ENCODE peak calls at places on chromosomes 3 and 15, in seven cellular contexts. One of them, this sample, is unnamed.

GRCh38 chr15:53716909-53717878 is 42.3 kb downstream of the WDR72 start:
- DNase-seq in neuronal stem cell: no peak
- DNase-seq in H1: no peak
- DNase-seq in H9: no peak
- DNase-seq in mesenchymal stem cell: no peak
- DNase-seq in mesendoderm: peak
- DNase-seq in trophoblast cell: peak
- DNase-seq in this sample: no peak

GRCh38 chr15:42059661-42060476 is 34.5 kb downstream of the PLA2G4D start:
- DNase-seq in mesenchymal stem cell: peak
- DNase-seq in H9: peak
- DNase-seq in H1: peak
- DNase-seq in neuronal stem cell: peak
- DNase-seq in trophoblast cell: peak
- DNase-seq in mesendoderm: peak
- DNase-seq in this sample: peak

GRCh38 chr3:144363856-144364255 is 392.2 kb downstream of the DIPK2A start:
- DNase-seq in mesenchymal stem cell: no peak
- DNase-seq in trophoblast cell: peak
- DNase-seq in H9: no peak
- DNase-seq in mesendoderm: no peak
- DNase-seq in H1: no peak
- DNase-seq in neuronal stem cell: no peak
- DNase-seq in this sample: no peak

GRCh38 chr3:60313382-60313781 is 937.9 kb downstream of the FHIT start:
- DNase-seq in trophoblast cell: no peak
- DNase-seq in mesendoderm: no peak
- DNase-seq in mesenchymal stem cell: no peak
- DNase-seq in neuronal stem cell: no peak
- DNase-seq in H9: no peak
- DNase-seq in H1: no peak
- DNase-seq in this sample: no peak

GRCh38 chr15:48538941-48539340 is 106.6 kb downstream of the FBN1 start:
- DNase-seq in H9: no peak
- DNase-seq in mesendoderm: no peak
- DNase-seq in mesenchymal stem cell: no peak
- DNase-seq in neuronal stem cell: no peak
- DNase-seq in trophoblast cell: no peak
- DNase-seq in H1: no peak
- DNase-seq in this sample: no peak

GRCh38 chr3:124887177-124887995 is at the start of gene ITGB5:
- DNase-seq in mesendoderm: peak
- DNase-seq in mesenchymal stem cell: peak
- DNase-seq in trophoblast cell: peak
- DNase-seq in neuronal stem cell: peak
- DNase-seq in H1: peak
- DNase-seq in H9: peak
- DNase-seq in this sample: peak

GRCh38 chr15:92811514-92811913 is 88.6 kb upstream of the CHD2 start:
- DNase-seq in H9: no peak
- DNase-seq in trophoblast cell: peak
- DNase-seq in neuronal stem cell: no peak
- DNase-seq in mesendoderm: peak
- DNase-seq in H1: no peak
- DNase-seq in mesenchymal stem cell: no peak
- DNase-seq in this sample: no peak

GRCh38 chr3:88219138-88219792 is 69.5 kb downstream of the C3orf38 start:
- DNase-seq in neuronal stem cell: peak
- DNase-seq in H1: peak
- DNase-seq in mesenchymal stem cell: peak
- DNase-seq in trophoblast cell: peak
- DNase-seq in mesendoderm: peak
- DNase-seq in H9: peak
- DNase-seq in this sample: peak

GRCh38 chr3:10274601-10275000 is 18.1 kb downstream of the GHRL start:
- DNase-seq in H9: no peak
- DNase-seq in neuronal stem cell: no peak
- DNase-seq in H1: no peak
- DNase-seq in mesenchymal stem cell: no peak
- DNase-seq in mesendoderm: no peak
- DNase-seq in trophoblast cell: no peak
- DNase-seq in this sample: no peak

GRCh38 chr15:87846746-87847145 is 409.8 kb downstream of the NTRK3 start:
- DNase-seq in mesenchymal stem cell: no peak
- DNase-seq in mesendoderm: no peak
- DNase-seq in neuronal stem cell: no peak
- DNase-seq in trophoblast cell: no peak
- DNase-seq in H9: no peak
- DNase-seq in H1: no peak
- DNase-seq in this sample: no peak

GRCh38 chr15:39534996-39535395 is 45.9 kb upstream of the THBS1 start:
- DNase-seq in H9: no peak
- DNase-seq in mesenchymal stem cell: no peak
- DNase-seq in H1: no peak
- DNase-seq in mesendoderm: no peak
- DNase-seq in neuronal stem cell: no peak
- DNase-seq in trophoblast cell: no peak
- DNase-seq in this sample: no peak

GRCh38 chr3:14361068-14361677 is 41.2 kb upstream of the SLC6A6 start:
- DNase-seq in neuronal stem cell: no peak
- DNase-seq in H9: no peak
- DNase-seq in H1: no peak
- DNase-seq in mesenchymal stem cell: no peak
- DNase-seq in trophoblast cell: no peak
- DNase-seq in mesendoderm: no peak
- DNase-seq in this sample: no peak

GRCh38 chr3:36895488-36896409 is 49.1 kb downstream of the TRANK1 start:
- DNase-seq in mesenchymal stem cell: no peak
- DNase-seq in mesendoderm: no peak
- DNase-seq in neuronal stem cell: no peak
- DNase-seq in H1: no peak
- DNase-seq in H9: no peak
- DNase-seq in trophoblast cell: no peak
- DNase-seq in this sample: no peak

GRCh38 chr3:4571690-4572334 is 78.7 kb downstream of the ITPR1 start:
- DNase-seq in H9: no peak
- DNase-seq in neuronal stem cell: no peak
- DNase-seq in trophoblast cell: no peak
- DNase-seq in H1: no peak
- DNase-seq in mesenchymal stem cell: peak
- DNase-seq in mesendoderm: peak
- DNase-seq in this sample: no peak

GRCh38 chr3:197520311-197521276 is 35.2 kb downstream of the BDH1 start:
- DNase-seq in H9: peak
- DNase-seq in neuronal stem cell: peak
- DNase-seq in H1: peak
- DNase-seq in trophoblast cell: peak
- DNase-seq in mesenchymal stem cell: peak
- DNase-seq in mesendoderm: peak
- DNase-seq in this sample: peak

GRCh38 chr3:32454731-32455608 is 47.7 kb downstream of the CMTM6 start:
- DNase-seq in H9: no peak
- DNase-seq in mesendoderm: no peak
- DNase-seq in H1: no peak
- DNase-seq in trophoblast cell: no peak
- DNase-seq in mesenchymal stem cell: no peak
- DNase-seq in neuronal stem cell: no peak
- DNase-seq in this sample: peak

GRCh38 chr3:32456429-32457130 is 46.1 kb downstream of the CMTM6 start:
- DNase-seq in mesendoderm: no peak
- DNase-seq in H1: peak
- DNase-seq in neuronal stem cell: no peak
- DNase-seq in H9: no peak
- DNase-seq in trophoblast cell: no peak
- DNase-seq in mesenchymal stem cell: no peak
- DNase-seq in this sample: no peak

GRCh38 chr3:32454111-32454510 is 48.5 kb downstream of the CMTM6 start:
- DNase-seq in mesenchymal stem cell: no peak
- DNase-seq in neuronal stem cell: no peak
- DNase-seq in mesendoderm: no peak
- DNase-seq in H1: no peak
- DNase-seq in trophoblast cell: no peak
- DNase-seq in H9: no peak
- DNase-seq in this sample: no peak

GRCh38 chr3:32457971-32458471 is 44.6 kb downstream of the CMTM6 start:
- DNase-seq in mesendoderm: peak
- DNase-seq in trophoblast cell: no peak
- DNase-seq in mesenchymal stem cell: no peak
- DNase-seq in H1: peak
- DNase-seq in H9: no peak
- DNase-seq in neuronal stem cell: no peak
- DNase-seq in this sample: no peak

DNA sequence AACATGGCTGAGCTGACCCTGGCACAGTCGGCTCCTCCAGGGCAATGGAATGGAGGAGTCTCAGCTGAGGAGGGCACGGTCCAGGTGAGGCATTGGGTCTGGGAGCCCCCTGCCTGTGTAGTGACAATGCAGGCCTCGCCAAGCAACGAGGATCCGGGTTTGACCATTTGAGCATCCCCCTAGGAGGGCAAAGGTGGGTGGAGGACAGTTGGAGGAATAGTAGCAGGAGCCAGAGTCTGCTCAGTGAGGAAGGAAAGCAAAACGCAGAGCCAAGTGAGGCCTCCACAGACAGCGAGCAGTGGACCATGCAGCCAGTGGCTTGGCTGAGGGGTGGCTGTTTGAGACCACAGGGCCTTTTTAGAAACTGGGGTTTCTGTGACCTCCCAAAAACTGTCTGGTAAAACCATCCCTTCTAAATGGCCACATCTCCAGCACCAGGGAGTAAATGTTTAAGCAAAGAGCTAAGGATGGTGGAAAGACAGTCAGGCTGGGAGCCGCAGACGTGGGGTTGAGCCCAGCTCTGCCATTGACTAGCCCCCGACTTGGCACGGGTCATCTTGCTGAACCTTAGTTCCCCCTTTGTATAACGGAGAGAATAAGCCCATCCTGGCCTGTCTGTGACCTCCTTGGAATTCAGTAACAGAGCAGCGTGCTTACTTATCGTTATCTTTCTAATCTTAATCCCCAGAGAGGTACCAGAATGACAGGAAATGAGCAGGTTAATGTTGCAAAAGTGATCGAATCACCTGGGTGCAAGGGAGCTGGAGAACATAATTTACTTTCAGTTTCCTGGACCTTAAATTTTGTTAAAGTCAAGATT is 46.8 kb downstream of the CMTM6 start:
- DNase-seq in mesendoderm: peak
- DNase-seq in neuronal stem cell: no peak
- DNase-seq in H9: no peak
- DNase-seq in trophoblast cell: no peak
- DNase-seq in H1: no peak
- DNase-seq in mesenchymal stem cell: no peak
- DNase-seq in this sample: no peak
- H3K4ac ChIP-seq in mesendoderm: no peak
- H3K4ac ChIP-seq in neuronal stem cell: no peak
- H3K4ac ChIP-seq in H9: no peak
- H3K4ac ChIP-seq in trophoblast cell: no peak
- H3K4ac ChIP-seq in H1: no peak
- H3K4ac ChIP-seq in mesenchymal stem cell: no peak
- H3K4ac ChIP-seq in this sample: no peak

DNA sequence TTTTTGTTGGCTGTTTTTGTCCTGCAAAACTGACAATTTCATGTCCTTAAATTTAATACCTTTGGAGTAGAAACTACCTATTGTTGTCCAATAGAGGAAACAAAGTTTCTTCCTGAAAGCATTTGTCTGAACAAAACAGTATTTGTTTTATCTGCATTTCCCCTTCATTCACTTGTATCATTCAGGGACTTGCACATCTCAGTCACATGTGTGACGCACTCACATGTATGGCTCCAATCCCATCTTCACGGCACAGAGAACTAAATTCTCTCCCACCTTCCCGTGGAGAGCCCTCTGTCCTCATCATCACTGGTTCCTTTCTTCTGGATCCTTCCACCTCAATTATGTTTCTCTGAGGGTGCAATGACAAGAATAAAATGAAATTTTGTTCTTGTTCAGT is 49.5 kb upstream of the GOLGA8J start:
- DNase-seq in mesenchymal stem cell: no peak
- DNase-seq in H1: no peak
- DNase-seq in neuronal stem cell: no peak
- DNase-seq in H9: no peak
- DNase-seq in mesendoderm: no peak
- DNase-seq in trophoblast cell: no peak
- DNase-seq in this sample: no peak
- H3K4ac ChIP-seq in mesenchymal stem cell: no peak
- H3K4ac ChIP-seq in H1: no peak
- H3K4ac ChIP-seq in neuronal stem cell: no peak
- H3K4ac ChIP-seq in H9: no peak
- H3K4ac ChIP-seq in mesendoderm: no peak
- H3K4ac ChIP-seq in trophoblast cell: no peak
- H3K4ac ChIP-seq in this sample: no peak

GRCh38 chr3:157251685-157252084 is 91.7 kb upstream of the CCNL1 start:
- DNase-seq in trophoblast cell: no peak
- DNase-seq in neuronal stem cell: no peak
- DNase-seq in H1: no peak
- DNase-seq in mesenchymal stem cell: no peak
- DNase-seq in mesendoderm: no peak
- DNase-seq in H9: no peak
- DNase-seq in this sample: no peak
- H3K4ac ChIP-seq in trophoblast cell: no peak
- H3K4ac ChIP-seq in neuronal stem cell: no peak
- H3K4ac ChIP-seq in H1: no peak
- H3K4ac ChIP-seq in mesenchymal stem cell: no peak
- H3K4ac ChIP-seq in mesendoderm: no peak
- H3K4ac ChIP-seq in H9: no peak
- H3K4ac ChIP-seq in this sample: no peak

GRCh38 chr3:196273655-196274054 is 13.9 kb downstream of the PCYT1A start:
- DNase-seq in mesendoderm: peak
- DNase-seq in trophoblast cell: no peak
- DNase-seq in H9: peak
- DNase-seq in neuronal stem cell: no peak
- DNase-seq in mesenchymal stem cell: no peak
- DNase-seq in H1: no peak
- DNase-seq in this sample: no peak

GRCh38 chr3:196274585-196274984 is 12.9 kb downstream of the PCYT1A start:
- DNase-seq in neuronal stem cell: no peak
- DNase-seq in H1: no peak
- DNase-seq in H9: no peak
- DNase-seq in mesenchymal stem cell: peak
- DNase-seq in mesendoderm: no peak
- DNase-seq in trophoblast cell: peak
- DNase-seq in this sample: peak

GRCh38 chr3:196272826-196273225 is 14.7 kb downstream of the PCYT1A start:
- DNase-seq in H9: no peak
- DNase-seq in mesenchymal stem cell: no peak
- DNase-seq in H1: no peak
- DNase-seq in mesendoderm: no peak
- DNase-seq in neuronal stem cell: no peak
- DNase-seq in trophoblast cell: peak
- DNase-seq in this sample: no peak

GRCh38 chr3:196270499-196270898 is 17.0 kb downstream of the PCYT1A start:
- DNase-seq in mesenchymal stem cell: no peak
- DNase-seq in H9: no peak
- DNase-seq in H1: no peak
- DNase-seq in mesendoderm: no peak
- DNase-seq in neuronal stem cell: no peak
- DNase-seq in trophoblast cell: peak
- DNase-seq in this sample: no peak

DNA sequence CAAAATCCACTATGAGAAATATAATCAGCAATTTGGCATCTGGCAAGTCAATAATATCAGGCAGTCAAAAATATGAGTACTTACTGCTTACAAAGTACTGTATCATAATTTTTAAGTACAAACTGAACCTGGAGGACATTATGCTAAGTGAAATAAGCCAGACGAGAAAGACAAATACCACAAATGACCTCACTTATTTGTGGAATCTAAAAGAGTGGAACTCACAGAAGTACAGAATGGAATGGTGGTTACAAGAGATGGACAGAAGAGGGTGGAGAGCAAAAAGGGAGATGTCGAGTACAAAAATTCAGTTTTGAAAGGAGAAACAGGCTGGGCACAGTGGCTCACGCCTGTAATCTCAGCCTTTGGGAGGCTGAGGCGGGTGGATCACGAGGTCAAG is 12.4 kb downstream of the PCYT1A start:
- DNase-seq in H9: no peak
- DNase-seq in neuronal stem cell: no peak
- DNase-seq in trophoblast cell: peak
- DNase-seq in mesenchymal stem cell: peak
- DNase-seq in H1: no peak
- DNase-seq in mesendoderm: no peak
- DNase-seq in this sample: no peak
- H3K4ac ChIP-seq in H9: no peak
- H3K4ac ChIP-seq in neuronal stem cell: no peak
- H3K4ac ChIP-seq in trophoblast cell: no peak
- H3K4ac ChIP-seq in mesenchymal stem cell: no peak
- H3K4ac ChIP-seq in H1: no peak
- H3K4ac ChIP-seq in mesendoderm: no peak
- H3K4ac ChIP-seq in this sample: no peak

This sample was measured in IMR-90.